ENCODE peak calls at places on chromosomes 3 and 15, in seven cellular contexts. I is GM12878, C is spleen, R is sigmoid colon, K is prostate gland, M is transverse colon, S is suprapubic skin. N is an unnamed sample.

GRCh38 chr3:27568393-27568792 is 84.2 kb upstream of the SLC4A7 start:
- DNase-seq in I (no peak), M (peak; percentile 57), K (peak; percentile 66), R (peak; percentile 95), C (no peak), S (no peak), N (peak; percentile 59)

GRCh38 chr3:45978348-45978747 is 17.3 kb downstream of the FYCO1 start:
- DNase-seq in K (peak; percentile 72), R (no peak), I (no peak), M (peak; percentile 89), S (no peak), C (no peak), N (no peak)

GRCh38 chr15:66072616-66073361 is 180.8 kb downstream of the MEGF11 start:
- DNase-seq in M (no peak), R (peak; percentile 27), S (no peak), K (no peak), C (no peak), I (no peak), N (no peak)

GRCh38 chr15:68325721-68326120 is 48.2 kb downstream of the FEM1B start:
- DNase-seq in K (no peak), C (no peak), S (no peak), M (no peak), R (no peak), I (no peak), N (no peak)

GRCh38 chr3:15097889-15098288 is 1.1 kb downstream of the RBSN start:
- DNase-seq in K (no peak), R (no peak), C (no peak), I (peak; percentile 51), M (no peak), S (no peak), N (no peak)

GRCh38 chr3:147141516-147141915 is 264.8 kb downstream of the ZIC4 start:
- DNase-seq in R (no peak), K (no peak), I (no peak), M (no peak), S (no peak), C (no peak), N (no peak)

GRCh38 chr15:48371550-48371949 is 40.3 kb downstream of the DUT start:
- DNase-seq in K (no peak), R (no peak), M (no peak), I (no peak), S (no peak), C (no peak), N (no peak)

GRCh38 chr3:184611606-184612304 is 50.2 kb downstream of the EPHB3 start:
- DNase-seq in C (no peak), K (no peak), I (no peak), M (no peak), R (peak; percentile 69), S (no peak), N (no peak)

GRCh38 chr15:58608129-58608590 is 141.3 kb downstream of the ADAM10 start:
- DNase-seq in S (no peak), I (no peak), K (no peak), M (no peak), R (no peak), C (no peak), N (no peak)

GRCh38 chr15:92970656-92971055 is 70.5 kb downstream of the CHD2 start:
- DNase-seq in K (no peak), R (no peak), S (no peak), I (no peak), C (no peak), M (no peak), N (no peak)

GRCh38 chr3:95343767-95344166 is 1280.9 kb downstream of the NSUN3 start:
- DNase-seq in K (no peak), C (no peak), R (no peak), M (no peak), I (no peak), S (no peak), N (no peak)

GRCh38 chr3:101940521-101940992 is 91.2 kb downstream of the NFKBIZ start:
- DNase-seq in S (no peak), R (peak; percentile 76), M (no peak), K (no peak), C (peak; percentile 82), I (no peak), N (peak; percentile 97)

GRCh38 chr3:29275309-29275708 is 5.6 kb upstream of the RBMS3 start:
- DNase-seq in K (no peak), M (peak; percentile 23), S (no peak), C (no peak), I (no peak), R (peak; percentile 88), N (no peak)

GRCh38 chr3:104526901-104527401 is 839.8 kb upstream of the ALCAM start:
- DNase-seq in S (no peak), I (peak; percentile 60), K (no peak), C (no peak), R (no peak), M (no peak), N (no peak)

GRCh38 chr3:7410782-7411181 is 549.9 kb downstream of the GRM7 start:
- DNase-seq in I (no peak), K (no peak), M (no peak), R (no peak), C (no peak), S (no peak), N (no peak)

GRCh38 chr15:38853608-38854007 is 289.0 kb upstream of the RASGRP1 start:
- DNase-seq in C (no peak), K (no peak), I (no peak), M (no peak), S (no peak), R (no peak), N (no peak)

GRCh38 chr15:80997692-80998091 is 3.0 kb upstream of the TLNRD1 start:
- DNase-seq in S (no peak), R (no peak), K (no peak), M (no peak), I (no peak), C (no peak), N (no peak)

GRCh38 chr3:11390411-11391171 is 118.4 kb downstream of the ATG7 start:
- DNase-seq in M (no peak), S (no peak), R (no peak), K (no peak), I (no peak), C (no peak), N (no peak)

GRCh38 chr15:99536422-99537033 is 29.3 kb upstream of the MEF2A start:
- DNase-seq in K (no peak), R (peak; percentile 71), I (no peak), C (peak; percentile 58), S (no peak), M (no peak), N (no peak)

GRCh38 chr3:170089862-170090600 is 52.2 kb downstream of the GPR160 start:
- DNase-seq in M (no peak), R (no peak), I (no peak), S (no peak), K (no peak), C (no peak), N (no peak)

GRCh38 chr3:145272684-145273083 is 888.3 kb downstream of the PLOD2 start:
- DNase-seq in C (no peak), S (no peak), K (no peak), M (no peak), I (no peak), R (no peak), N (peak; percentile 10)

GRCh38 chr3:70658779-70659310 is 346.4 kb upstream of the MDFIC2 start:
- DNase-seq in R (no peak), I (no peak), C (no peak), K (no peak), S (no peak), M (no peak), N (no peak)

GRCh38 chr3:127003601-127004280 is 20.8 kb downstream of the PLXNA1 start:
- DNase-seq in K (no peak), C (no peak), S (no peak), R (no peak), I (no peak), M (no peak), N (no peak)

GRCh38 chr3:111915905-111916304 is 56.8 kb downstream of the PHLDB2 start:
- DNase-seq in I (no peak), S (no peak), C (no peak), R (no peak), M (no peak), K (no peak), N (no peak)
- H3K27ac ChIP-seq in I (no peak overlapping the region), S (no peak overlapping the region), C (no peak overlapping the region), R (peak overlapping the region; percentile 21), M (no peak overlapping the region), K (no peak overlapping the region), N (no peak overlapping the region)

DNA sequence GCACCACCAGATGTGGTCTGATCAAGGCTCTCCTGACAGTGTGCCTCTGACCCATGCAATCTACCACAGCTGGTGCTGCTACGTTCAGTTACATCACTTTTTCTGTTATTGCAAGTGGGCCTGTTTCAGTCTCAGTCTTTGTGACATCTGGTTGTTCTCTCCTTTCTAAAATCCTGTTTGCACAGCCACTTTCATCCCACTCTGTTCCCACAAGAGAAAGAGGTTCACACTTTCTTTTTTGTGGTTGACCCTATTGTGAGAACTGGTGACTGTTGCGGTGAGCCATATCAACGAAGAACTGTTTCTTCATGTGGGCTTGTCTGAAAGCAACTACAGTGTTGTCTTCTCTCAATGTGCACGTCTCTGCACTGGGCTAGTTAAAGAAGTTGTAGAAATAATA is 342.8 kb upstream of the ARPP21 start:
- DNase-seq in M (no peak), R (no peak), I (no peak), S (no peak), K (no peak), C (no peak), N (no peak)
- H3K4me3 ChIP-seq in M (no peak overlapping the region), R (no peak overlapping the region), I (no peak overlapping the region), S (no peak overlapping the region), K (no peak overlapping the region), C (no peak overlapping the region), N (no peak overlapping the region)

GRCh38 chr15:50765202-50765967 is at the start of gene SPPL2A:
- DNase-seq in K (peak; percentile 76), C (peak; percentile 97), M (peak; percentile 86), R (peak; percentile 91), S (peak; percentile 92), I (no peak), N (peak; percentile 45)

GRCh38 chr15:50773389-50773788 is 7.9 kb upstream of the SPPL2A start:
- DNase-seq in I (no peak), S (no peak), C (no peak), M (no peak), R (no peak), K (no peak), N (no peak)

GRCh38 chr15:50764331-50765201 is 940 bp downstream of the SPPL2A start:
- DNase-seq in S (no peak), C (no peak), K (no peak), R (no peak), M (no peak), I (peak; percentile 43), N (peak; percentile 39)

DNA sequence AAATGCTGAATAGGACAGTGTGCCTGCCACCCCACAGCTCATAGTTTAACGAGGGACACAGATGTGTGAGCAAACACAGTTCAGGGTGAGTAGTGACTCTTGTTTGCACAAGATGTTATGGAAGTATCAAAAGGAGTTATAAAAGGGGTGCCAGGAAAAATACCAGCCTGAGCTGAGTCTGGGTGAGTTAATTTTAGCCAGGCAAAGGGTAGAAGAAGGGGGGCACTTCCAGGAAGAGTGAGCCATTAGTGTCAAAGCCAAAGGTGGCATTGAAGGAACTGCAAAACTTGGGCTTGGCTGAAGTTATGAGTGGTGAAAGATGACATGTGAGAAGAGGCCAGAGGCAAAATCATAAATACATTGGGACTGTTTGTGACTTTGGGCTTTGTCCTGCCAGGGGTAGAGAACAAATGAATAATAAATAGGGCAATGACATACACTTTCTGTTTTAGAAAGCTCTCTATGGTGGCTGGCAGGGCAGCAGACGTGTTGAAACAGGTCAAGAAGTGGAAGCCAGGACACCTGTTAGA is 1.9 kb upstream of the SPPL2A start:
- DNase-seq in K (peak; percentile 49), M (no peak), I (no peak), S (no peak), C (no peak), R (no peak), N (no peak)
- TF ChIP-seq POLR2AphosphoS5 in K (peak; percentile 79), M (no peak), I (no peak), S (no peak), C (no peak), R (no peak), N (no peak)

GRCh38 chr3:195802795-195803194 is 8.9 kb downstream of the MUC4 start:
- DNase-seq in R (peak; percentile 40), S (no peak), M (no peak), C (no peak), K (no peak), I (no peak), N (no peak)
- H3K27ac ChIP-seq in R (peak overlapping the region; percentile 74), S (no peak overlapping the region), M (peak overlapping the region; percentile 87), C (no peak overlapping the region), K (no peak overlapping the region), I (no peak overlapping the region), N (no peak overlapping the region)

N was measured in SK-N-MC.